ENCODE peak calls at places on chromosome 12, in six cellular contexts. C is IMR-90, N is H9, K is H1, T is trophoblast cell, S is neuronal stem cell. E is an unnamed sample.

GRCh38 chr12:27970391-27970980 is 2.0 kb downstream of the PTHLH start:
- DNase-seq in K (peak; percentile 69), T (peak; percentile 12), N (peak; percentile 57), S (peak; percentile 47), C (peak; percentile 29), E (peak; percentile 28)

GRCh38 chr12:46269429-46270241 is 792 bp upstream of the SLC38A1 start:
- DNase-seq in C (no peak), N (peak; percentile 64), K (peak; percentile 70), S (no peak), T (no peak), E (peak; percentile 52)

GRCh38 chr12:98530068-98530467 is 14.7 kb downstream of the TMPO start:
- DNase-seq in N (no peak), C (no peak), S (no peak), K (no peak), T (no peak), E (no peak)

GRCh38 chr12:118058227-118058626 is 2.8 kb downstream of the WSB2 start:
- DNase-seq in N (no peak), S (no peak), C (no peak), K (no peak), T (no peak), E (no peak)

GRCh38 chr12:91287753-91288152 is 105.1 kb upstream of the DCN start:
- DNase-seq in S (no peak), N (no peak), T (no peak), C (no peak), K (no peak), E (no peak)

GRCh38 chr12:57233357-57234232 is 4.1 kb downstream of the SHMT2 start:
- DNase-seq in C (peak; percentile 85), T (no peak), S (no peak), K (no peak), N (no peak), E (peak; percentile 74)

GRCh38 chr12:108691995-108692808 is 39.1 kb downstream of the CORO1C start:
- DNase-seq in N (no peak), K (no peak), T (no peak), S (no peak), C (peak; percentile 34), E (peak; percentile 81)

GRCh38 chr12:113239811-113240331 is 18.6 kb downstream of the TPCN1 start:
- DNase-seq in T (no peak), N (no peak), S (no peak), K (no peak), C (no peak), E (peak; percentile 23)

GRCh38 chr12:3998397-3998796 is 125.2 kb upstream of the PARP11 start:
- DNase-seq in S (no peak), N (no peak), K (no peak), T (no peak), C (no peak), E (no peak)

DNA sequence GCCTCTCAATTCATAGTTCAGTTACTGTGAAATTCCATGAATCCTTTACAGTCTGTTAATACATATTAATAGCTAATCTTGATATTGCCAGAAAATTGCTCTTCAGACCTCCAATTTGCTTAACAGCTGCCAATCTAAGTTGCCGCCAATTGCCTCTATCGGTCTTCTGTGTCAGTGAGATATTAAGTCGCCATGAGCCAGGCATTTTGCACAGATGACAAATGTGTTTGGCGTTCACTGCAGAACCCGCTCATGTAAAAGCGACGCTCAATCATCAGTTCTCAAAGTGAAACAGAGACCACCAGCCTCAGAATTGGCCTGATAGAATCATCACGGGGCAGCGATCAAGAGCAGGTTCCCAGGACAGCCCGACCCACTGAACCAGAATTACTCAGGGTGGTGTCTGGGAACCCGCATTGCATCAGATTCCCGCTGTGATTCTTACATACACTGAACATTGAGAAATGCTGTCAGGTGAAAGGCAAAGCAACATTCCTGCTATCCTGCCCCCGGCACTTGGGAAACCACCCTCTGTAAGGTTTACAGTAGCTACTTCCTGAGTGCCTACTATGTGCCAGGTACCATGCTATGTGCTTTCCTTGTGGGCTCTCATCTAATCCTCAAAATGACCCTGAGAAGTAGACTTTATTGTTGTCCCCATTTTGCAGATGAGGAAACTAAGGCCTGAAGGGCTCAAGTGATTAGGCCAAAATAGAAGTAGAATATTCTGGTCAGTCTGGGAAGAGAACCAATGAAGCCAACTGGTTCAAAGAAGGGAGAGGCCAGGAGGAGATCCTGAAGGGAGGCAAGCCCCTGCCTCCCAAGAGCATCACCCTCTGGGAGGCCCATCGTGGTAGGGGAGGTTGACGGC is 216.4 kb downstream of the SLC41A2 start:
- DNase-seq in T (peak; percentile 95), S (no peak), N (no peak), K (no peak), C (no peak), E (peak; percentile 29)
- H3K4me2 ChIP-seq in T (no peak overlapping the region), S (no peak overlapping the region), N (no peak overlapping the region), K (no peak overlapping the region), C (no peak overlapping the region), E (no peak overlapping the region)

DNA sequence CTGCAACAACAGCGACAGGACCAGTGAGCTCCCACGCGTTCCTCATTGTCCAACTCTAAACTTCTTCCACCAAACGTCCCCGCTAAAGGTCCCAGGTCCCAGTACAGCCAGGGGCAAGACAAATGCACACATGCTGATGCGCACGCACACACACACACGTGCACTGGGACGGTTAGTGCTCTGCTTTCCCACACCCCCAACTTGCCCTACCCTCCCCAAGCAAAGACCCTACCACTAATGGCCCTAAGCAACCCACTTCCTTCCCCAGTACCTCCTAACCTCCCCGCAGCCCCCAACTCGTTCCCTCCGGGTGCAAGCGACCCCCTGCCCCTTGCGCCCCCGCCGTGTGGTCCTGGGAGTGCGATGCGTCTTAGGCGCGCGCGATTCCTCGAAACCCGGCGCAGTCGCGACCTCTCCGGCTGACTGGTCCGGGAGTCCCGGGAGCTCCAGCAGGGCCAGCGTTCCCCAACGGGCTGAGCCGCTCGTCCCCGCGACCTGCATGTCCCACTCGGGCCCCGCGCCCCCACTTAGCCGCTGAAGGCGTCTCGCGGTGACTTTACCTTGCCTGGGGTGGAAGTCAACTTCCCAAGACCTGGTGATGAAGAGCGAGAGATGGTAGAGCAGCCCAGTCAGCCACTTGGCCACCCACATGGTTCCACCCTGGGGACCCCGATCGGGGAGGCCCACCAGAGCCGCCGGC is 582 bp downstream of the ADAMTS20 start:
- DNase-seq in S (peak; percentile 29), N (peak; percentile 57), C (no peak), T (no peak), K (peak; percentile 76), E (peak; percentile 6)
- H3K23ac ChIP-seq in S (no peak overlapping the region), N (no peak overlapping the region), C (no peak overlapping the region), T (peak overlapping the region; percentile 18), K (no peak overlapping the region), E (peak overlapping the region; percentile 24)

DNA sequence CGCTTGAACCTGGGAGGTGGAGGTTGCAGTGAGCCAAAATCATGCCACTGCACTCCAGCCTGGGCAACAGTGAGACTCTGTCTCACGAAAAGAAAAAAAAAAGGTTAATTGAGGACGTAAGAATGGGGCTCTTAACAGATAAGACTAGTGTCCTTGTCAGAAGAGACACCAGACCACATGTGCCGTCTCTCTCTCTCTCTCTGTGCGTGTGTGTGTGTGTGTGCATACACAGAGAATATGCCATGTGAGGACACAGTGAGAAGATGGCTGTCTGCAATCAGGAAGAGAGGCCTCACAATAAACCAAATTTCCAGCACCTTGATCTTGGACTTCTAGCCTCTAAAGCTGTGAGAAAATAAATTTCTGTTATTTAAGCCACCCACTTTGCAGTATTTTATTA is 11.7 kb upstream of the ERC1 start:
- DNase-seq in K (no peak), S (no peak), T (no peak), N (no peak), C (no peak), E (no peak)
- H2AFZ ChIP-seq in K (no peak overlapping the region), S (no peak overlapping the region), T (no peak overlapping the region), N (no peak overlapping the region), C (no peak overlapping the region), E (no peak overlapping the region)

GRCh38 chr12:131066886-131067490 is 113.3 kb downstream of the ADGRD1 start:
- DNase-seq in S (no peak), T (no peak), C (no peak), K (no peak), N (peak; percentile 13), E (no peak)

GRCh38 chr12:131065279-131065678 is 111.6 kb downstream of the ADGRD1 start:
- DNase-seq in T (no peak), C (no peak), K (no peak), N (peak; percentile 25), S (no peak), E (no peak)

GRCh38 chr12:131066207-131066885 is 112.6 kb downstream of the ADGRD1 start:
- DNase-seq in N (peak; percentile 24), S (no peak), T (no peak), K (no peak), C (no peak), E (no peak)

GRCh38 chr12:131063960-131064359 is 110.3 kb downstream of the ADGRD1 start:
- DNase-seq in S (no peak), C (no peak), T (no peak), K (no peak), N (no peak), E (no peak)

GRCh38 chr12:131065801-131066200 is 112.1 kb downstream of the ADGRD1 start:
- DNase-seq in T (no peak), S (no peak), K (no peak), C (no peak), N (peak; percentile 17), E (no peak)
- H3K4me2 ChIP-seq in T (no peak overlapping the region), S (no peak overlapping the region), K (no peak overlapping the region), C (no peak overlapping the region), N (no peak overlapping the region), E (no peak overlapping the region)

DNA sequence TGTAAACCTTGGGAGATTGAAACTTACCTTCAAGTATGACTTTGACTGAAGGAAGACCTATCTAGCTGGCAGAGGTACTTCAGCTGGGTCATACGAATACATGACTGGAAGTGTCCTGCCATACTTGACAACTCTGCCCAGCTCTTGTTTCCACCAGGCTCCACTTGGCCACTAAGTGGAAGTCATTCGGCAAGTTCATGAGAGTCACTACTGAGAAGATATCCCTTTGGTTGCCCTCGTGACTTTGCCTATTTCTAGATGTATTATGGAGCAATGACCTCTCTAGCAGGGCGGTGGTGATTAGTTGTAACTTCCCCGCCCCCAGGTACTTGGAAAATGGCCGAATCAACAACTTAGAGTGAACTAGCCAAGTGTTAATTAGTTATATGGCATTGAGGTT is 8.6 kb upstream of the CACNA1C start:
- DNase-seq in S (no peak), C (no peak), N (no peak), T (no peak), K (no peak), E (no peak)
- H3K23ac ChIP-seq in S (no peak overlapping the region), C (no peak overlapping the region), N (no peak overlapping the region), T (no peak overlapping the region), K (no peak overlapping the region), E (no peak overlapping the region)